ENCODE peak calls at places on chromosomes 2 and 18, in seven cellular contexts. M is foreskin keratinocyte, S is stomach, P is heart left ventricle, A is K562, W is Karpas-422, N is breast epithelium. D is an unnamed sample.

GRCh38 chr2:67825476-67825875 is 237.3 kb downstream of the C1D start:
- DNase-seq in M (peak; percentile 55), S (no peak), P (no peak), A (no peak), W (peak; percentile 99), N (no peak), D (no peak)

GRCh38 chr2:227052879-227053278 is 111.1 kb downstream of the COL4A4 start:
- DNase-seq in M (no peak), S (no peak), P (no peak), A (no peak), W (no peak), N (no peak), D (no peak)

GRCh38 chr18:457120-457519 is 43.4 kb downstream of the COLEC12 start:
- DNase-seq in M (no peak), S (no peak), P (peak; percentile 79), A (no peak), W (no peak), N (peak; percentile 18), D (no peak)

GRCh38 chr2:217662984-217663602 is 339.7 kb downstream of the TNS1 start:
- DNase-seq in M (no peak), S (no peak), P (no peak), A (no peak), W (no peak), N (no peak), D (no peak)

GRCh38 chr2:218425531-218425930 is 6.6 kb downstream of the VIL1 start:
- DNase-seq in M (no peak), S (no peak), P (no peak), A (no peak), W (no peak), N (no peak), D (no peak)

GRCh38 chr2:127084611-127085031 is 22.3 kb downstream of the BIN1 start:
- DNase-seq in M (no peak), S (no peak), P (no peak), A (no peak), W (no peak), N (no peak), D (no peak)

GRCh38 chr2:177338177-177338721 is 54.3 kb upstream of the AGPS start:
- DNase-seq in M (peak; percentile 71), S (no peak), P (no peak), A (no peak), W (no peak), N (no peak), D (no peak)

GRCh38 chr2:54608224-54608623 is 115.2 kb upstream of the EML6 start:
- DNase-seq in M (no peak), S (no peak), P (no peak), A (no peak), W (no peak), N (no peak), D (no peak)

GRCh38 chr18:59593291-59593717 is 103.9 kb downstream of the CCBE1 start:
- DNase-seq in M (no peak), S (no peak), P (no peak), A (no peak), W (no peak), N (no peak), D (no peak)

GRCh38 chr2:119431155-119431975 is at the start of gene TMEM37:
- DNase-seq in M (no peak), S (peak; percentile 86), P (peak; percentile 77), A (peak; percentile 93), W (peak; percentile 96), N (no peak), D (no peak)

GRCh38 chr18:45349447-45349846 is 265.8 kb upstream of the SLC14A2 start:
- DNase-seq in M (no peak), S (no peak), P (no peak), A (no peak), W (no peak), N (no peak), D (no peak)

GRCh38 chr2:239724194-239724849 is 300.8 kb downstream of the NDUFA10 start:
- DNase-seq in M (no peak), S (peak; percentile 16), P (peak; percentile 5), A (no peak), W (no peak), N (no peak), D (no peak)

GRCh38 chr2:10524841-10525572 is 76.9 kb upstream of the ODC1 start:
- DNase-seq in M (no peak), S (no peak), P (no peak), A (no peak), W (no peak), N (no peak), D (no peak)

GRCh38 chr2:214103199-214104001 is 307.5 kb upstream of the VWC2L start:
- DNase-seq in M (peak; percentile 67), S (no peak), P (no peak), A (no peak), W (no peak), N (no peak), D (no peak)

GRCh38 chr2:151156943-151157705 is 104.5 kb downstream of the RBM43 start:
- DNase-seq in M (no peak), S (no peak), P (no peak), A (no peak), W (no peak), N (no peak), D (no peak)

GRCh38 chr2:241235396-241235795 is 46.9 kb downstream of the ANO7 start:
- DNase-seq in M (no peak), S (no peak), P (no peak), A (no peak), W (no peak), N (no peak), D (no peak)

GRCh38 chr2:160703648-160704585 is 210.3 kb upstream of the RBMS1 start:
- DNase-seq in M (no peak), S (no peak), P (no peak), A (no peak), W (peak; percentile 55), N (no peak), D (no peak)

GRCh38 chr2:105373344-105373781 is 25.5 kb downstream of the FHL2 start:
- DNase-seq in M (no peak), S (peak; percentile 70), P (peak; percentile 87), A (no peak), W (no peak), N (peak; percentile 53), D (no peak)

GRCh38 chr2:142130111-142131015 is 453 bp downstream of the LRP1B start:
- DNase-seq in M (peak; percentile 68), S (peak; percentile 74), P (peak; percentile 36), A (no peak), W (no peak), N (peak; percentile 53), D (no peak)

GRCh38 chr18:8450013-8450412 is 159.2 kb upstream of the RAB12 start:
- DNase-seq in M (no peak), S (no peak), P (no peak), A (peak; percentile 53), W (no peak), N (no peak), D (no peak)

GRCh38 chr18:77478619-77479018 is 229.0 kb downstream of the GALR1 start:
- DNase-seq in M (no peak), S (no peak), P (peak; percentile 50), A (peak; percentile 5), W (peak; percentile 71), N (no peak), D (no peak)

GRCh38 chr2:209472386-209472832 is 48.6 kb downstream of the MAP2 start:
- DNase-seq in M (peak; percentile 69), S (no peak), P (no peak), A (no peak), W (no peak), N (no peak), D (no peak)
- H3K27ac ChIP-seq in M (peak overlapping the region; percentile 72), S (no peak overlapping the region), P (no peak overlapping the region), A (no peak overlapping the region), W (no peak overlapping the region), N (no peak overlapping the region), D (no peak overlapping the region)

GRCh38 chr2:164782323-164782722 is 59.3 kb downstream of the COBLL1 start:
- DNase-seq in M (peak; percentile 60), S (no peak), P (no peak), A (no peak), W (no peak), N (no peak), D (no peak)

GRCh38 chr2:164779383-164780057 is 62.1 kb downstream of the COBLL1 start:
- DNase-seq in M (no peak), S (no peak), P (no peak), A (no peak), W (no peak), N (no peak), D (no peak)

GRCh38 chr2:164780611-164781167 is 60.9 kb downstream of the COBLL1 start:
- DNase-seq in M (no peak), S (no peak), P (no peak), A (no peak), W (no peak), N (no peak), D (no peak)

GRCh38 chr2:164778723-164779122 is 62.9 kb downstream of the COBLL1 start:
- DNase-seq in M (peak; percentile 29), S (no peak), P (no peak), A (no peak), W (no peak), N (no peak), D (no peak)

DNA sequence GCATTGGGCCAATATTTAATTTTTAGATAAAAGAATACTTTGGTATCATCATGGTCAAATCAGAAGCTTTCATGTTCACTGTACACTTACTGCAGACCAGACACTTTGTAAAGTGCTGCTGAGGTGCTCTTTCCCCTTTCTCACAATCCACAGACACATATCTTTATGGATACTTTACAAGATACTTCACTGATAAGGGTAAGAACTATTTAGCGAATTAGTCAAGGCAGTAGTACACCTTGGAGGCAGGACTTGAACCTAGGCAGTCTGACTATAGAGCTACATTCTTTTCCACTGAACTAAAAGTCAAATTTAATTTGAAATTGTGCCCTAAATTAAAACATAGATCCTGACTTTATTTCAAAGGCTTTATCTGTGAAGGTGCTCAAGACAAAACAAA is 60.2 kb downstream of the COBLL1 start:
- DNase-seq in M (no peak), S (no peak), P (no peak), A (no peak), W (no peak), N (no peak), D (no peak)
- H3K27ac ChIP-seq in M (peak overlapping the region; percentile 12), S (no peak overlapping the region), P (peak overlapping the region; percentile 38), A (no peak overlapping the region), W (no peak overlapping the region), N (no peak overlapping the region), D (no peak overlapping the region)

GRCh38 chr18:9737814-9738160 is 29.7 kb downstream of the RAB31 start:
- DNase-seq in M (no peak), S (no peak), P (no peak), A (no peak), W (peak; percentile 24), N (no peak), D (no peak)

GRCh38 chr18:9735879-9736278 is 27.8 kb downstream of the RAB31 start:
- DNase-seq in M (no peak), S (no peak), P (no peak), A (no peak), W (no peak), N (no peak), D (no peak)

GRCh38 chr18:9738266-9738969 is 30.3 kb downstream of the RAB31 start:
- DNase-seq in M (no peak), S (no peak), P (no peak), A (no peak), W (peak; percentile 26), N (no peak), D (no peak)

GRCh38 chr18:9736445-9736844 is 28.3 kb downstream of the RAB31 start:
- DNase-seq in M (no peak), S (no peak), P (no peak), A (no peak), W (peak; percentile 9), N (no peak), D (no peak)

GRCh38 chr18:9736942-9737813 is 29.1 kb downstream of the RAB31 start:
- DNase-seq in M (peak; percentile 46), S (no peak), P (no peak), A (no peak), W (no peak), N (no peak), D (no peak)
- H3K27ac ChIP-seq in M (no peak overlapping the region), S (no peak overlapping the region), P (no peak overlapping the region), A (no peak overlapping the region), W (no peak overlapping the region), N (no peak overlapping the region), D (no peak overlapping the region)

GRCh38 chr18:79574938-79575525 is 104.6 kb upstream of the CTDP1 start:
- DNase-seq in M (no peak), S (no peak), P (peak; percentile 38), A (no peak), W (no peak), N (no peak), D (no peak)
- H3K27ac ChIP-seq in M (no peak overlapping the region), S (no peak overlapping the region), P (no peak overlapping the region), A (no peak overlapping the region), W (no peak overlapping the region), N (no peak overlapping the region), D (no peak overlapping the region)